ENCODE peak calls at places on chromosomes 5 and 9, in five cellular contexts. Q is IMR-90; I is EL; E is activated naive CD4-positive, alpha-beta T cell; J is BJ. H is an unnamed sample.

GRCh38 chr9:9563817-9564216 is 1049.0 kb downstream of the PTPRD start:
- DNase-seq in E (no peak), Q (no peak), I (no peak), J (no peak), H (no peak)

GRCh38 chr5:179805070-179805528 is 1.6 kb downstream of the MGAT4B start:
- DNase-seq in I (no peak), Q (no peak), E (no peak), J (no peak), H (no peak)

GRCh38 chr5:92177926-92178487 is 794.9 kb upstream of the ARRDC3 start:
- DNase-seq in J (no peak), Q (no peak), E (no peak), I (no peak), H (no peak)

GRCh38 chr5:179623906-179624741 is 653 bp upstream of the HNRNPH1 start:
- DNase-seq in E (no peak), I (peak), Q (peak), J (peak), H (peak)

GRCh38 chr5:1670342-1670741 is 129.3 kb downstream of the MRPL36 start:
- DNase-seq in Q (peak), J (no peak), I (peak), E (no peak), H (no peak)

GRCh38 chr5:54411176-54411575 is 44.3 kb upstream of the HSPB3 start:
- DNase-seq in J (no peak), E (no peak), I (no peak), Q (no peak), H (no peak)

GRCh38 chr5:163565931-163566608 is 60.7 kb downstream of the MAT2B start:
- DNase-seq in I (peak), E (no peak), J (no peak), Q (peak), H (peak)

GRCh38 chr9:133520121-133520835 is 4.5 kb downstream of the MYMK start:
- DNase-seq in J (no peak), E (no peak), I (no peak), Q (no peak), H (no peak)

GRCh38 chr5:179792612-179793469 is 945 bp upstream of the LTC4S start:
- DNase-seq in J (no peak), Q (no peak), E (no peak), I (no peak), H (no peak)

GRCh38 chr5:96823060-96823459 is 15.3 kb upstream of the ERAP1 start:
- DNase-seq in E (no peak), Q (no peak), J (no peak), I (no peak), H (no peak)